ENCODE peak calls at places on chromosome 3, in seven cellular contexts. L, M, X, J, Y, K and A are unnamed samples.

GRCh38 chr3:193771736-193772135 is 178.7 kb downstream of the OPA1 start:
- DNase-seq in L (no peak), M (no peak), X (no peak), J (no peak), Y (no peak), K (no peak), A (no peak)

GRCh38 chr3:123605789-123606234 is 21.0 kb upstream of the HACD2 start:
- DNase-seq in L (no peak), M (no peak), X (no peak), J (no peak), Y (no peak), K (no peak), A (peak; percentile 47)

GRCh38 chr3:11548721-11549131 is 95.0 kb downstream of the VGLL4 start:
- DNase-seq in L (peak; percentile 56), M (peak; percentile 42), X (peak; percentile 50), J (peak; percentile 66), Y (no peak), K (no peak), A (no peak)

GRCh38 chr3:185084402-185084801 is 68.5 kb downstream of the C3orf70 start:
- DNase-seq in L (no peak), M (no peak), X (no peak), J (no peak), Y (no peak), K (no peak), A (no peak)

GRCh38 chr3:179973931-179974361 is 62.8 kb downstream of the PEX5L start:
- DNase-seq in L (no peak), M (no peak), X (no peak), J (no peak), Y (no peak), K (no peak), A (peak; percentile 29)

GRCh38 chr3:120680193-120680894 is 1.7 kb downstream of the HGD start:
- DNase-seq in L (no peak), M (no peak), X (no peak), J (no peak), Y (no peak), K (no peak), A (peak; percentile 15)

GRCh38 chr3:168671091-168671490 is 575.4 kb upstream of the GOLIM4 start:
- DNase-seq in L (no peak), M (no peak), X (no peak), J (no peak), Y (peak; percentile 72), K (no peak), A (no peak)

GRCh38 chr3:123719785-123720531 is 135.1 kb upstream of the HACD2 start:
- DNase-seq in L (no peak), M (peak; percentile 80), X (no peak), J (peak; percentile 81), Y (no peak), K (no peak), A (no peak)

GRCh38 chr3:121562148-121562547 is 5.6 kb upstream of the ARGFX start:
- DNase-seq in L (no peak), M (no peak), X (no peak), J (no peak), Y (no peak), K (no peak), A (peak; percentile 6)

GRCh38 chr3:73432021-73432722 is 192.6 kb downstream of the PDZRN3 start:
- DNase-seq in L (no peak), M (no peak), X (no peak), J (peak; percentile 56), Y (no peak), K (no peak), A (peak; percentile 76)

GRCh38 chr3:15438988-15439387 is 11.6 kb downstream of the EAF1 start:
- DNase-seq in L (no peak), M (no peak), X (no peak), J (no peak), Y (no peak), K (no peak), A (no peak)

GRCh38 chr3:22582291-22582690 is 620.8 kb upstream of the UBE2E2 start:
- DNase-seq in L (no peak), M (no peak), X (no peak), J (no peak), Y (no peak), K (no peak), A (no peak)

GRCh38 chr3:43043071-43043766 is 62.7 kb downstream of the POMGNT2 start:
- DNase-seq in L (no peak), M (no peak), X (no peak), J (no peak), Y (peak; percentile 24), K (no peak), A (no peak)

GRCh38 chr3:54999801-55000200 is 71.9 kb upstream of the LRTM1 start:
- DNase-seq in L (no peak), M (no peak), X (no peak), J (no peak), Y (no peak), K (no peak), A (no peak)

GRCh38 chr3:54900954-54901591 is 26.8 kb downstream of the LRTM1 start:
- DNase-seq in L (no peak), M (no peak), X (no peak), J (no peak), Y (no peak), K (no peak), A (no peak)

GRCh38 chr3:28745904-28746617 is 397.4 kb upstream of the AZI2 start:
- DNase-seq in L (no peak), M (no peak), X (no peak), J (no peak), Y (no peak), K (no peak), A (no peak)

GRCh38 chr3:172066880-172067778 is 27.8 kb downstream of the FNDC3B start:
- DNase-seq in L (no peak), M (no peak), X (no peak), J (no peak), Y (no peak), K (no peak), A (no peak)

GRCh38 chr3:172065534-172065933 is 26.2 kb downstream of the FNDC3B start:
- DNase-seq in L (no peak), M (no peak), X (no peak), J (no peak), Y (peak; percentile 53), K (no peak), A (no peak)

GRCh38 chr3:172065967-172066762 is 26.8 kb downstream of the FNDC3B start:
- DNase-seq in L (no peak), M (no peak), X (no peak), J (no peak), Y (peak; percentile 52), K (no peak), A (no peak)

GRCh38 chr3:172061724-172062184 is 22.4 kb downstream of the FNDC3B start:
- DNase-seq in L (no peak), M (no peak), X (no peak), J (no peak), Y (no peak), K (no peak), A (no peak)

DNA sequence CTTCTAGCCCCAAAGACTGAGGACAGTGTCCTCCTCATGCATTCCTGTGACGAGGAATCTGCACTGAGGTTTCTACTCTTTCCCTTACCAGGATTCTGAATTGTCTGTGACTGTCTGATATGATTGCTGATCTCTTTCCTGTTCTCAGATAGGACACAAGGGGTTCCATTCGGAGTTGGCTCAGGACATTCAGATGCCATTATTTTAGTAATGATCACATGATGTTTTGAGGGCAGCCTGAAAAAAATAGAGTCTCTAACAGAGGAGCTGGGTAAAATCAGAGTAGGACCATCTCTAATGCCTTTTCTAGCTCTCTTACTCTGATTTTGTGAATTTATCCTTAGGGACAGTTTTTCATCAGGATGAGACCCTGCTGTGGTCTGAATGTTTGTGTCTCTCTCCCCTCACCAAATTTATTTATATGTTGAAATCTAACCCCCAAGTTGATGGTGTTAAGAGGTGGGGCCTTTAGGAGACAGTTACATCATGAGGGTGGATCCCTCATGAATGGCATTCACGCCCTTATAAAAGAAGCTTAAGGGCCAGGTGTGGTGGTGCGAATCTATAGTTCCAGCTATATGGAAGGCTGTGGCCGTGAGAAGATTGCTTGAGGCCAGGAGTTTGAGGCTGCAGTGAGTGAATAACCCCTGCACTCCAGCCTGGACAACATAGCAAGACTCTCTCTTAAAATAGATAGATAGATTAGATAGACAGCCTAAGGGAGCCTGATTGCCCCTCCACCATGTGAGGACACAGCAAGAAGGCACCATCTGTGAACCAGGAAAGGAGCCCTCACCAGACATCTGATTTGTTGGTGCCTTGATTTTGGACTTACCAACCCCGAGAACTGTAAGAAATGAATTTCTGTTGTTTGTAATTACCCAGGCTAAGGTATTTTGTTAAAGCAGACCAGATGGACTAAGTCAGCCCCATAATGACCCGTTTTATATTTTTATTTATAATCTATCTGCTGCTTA is 24.4 kb downstream of the FNDC3B start:
- DNase-seq in L (no peak), M (no peak), X (no peak), J (no peak), Y (no peak), K (no peak), A (no peak)
- H3K4me1 ChIP-seq in L (peaks cover 44% of the 10 kb centered on the region), M (peaks cover 27% of the 10 kb centered on the region), X (peaks cover 92% of the 10 kb centered on the region), J (no peaks in the 10 kb centered on the region), Y (peaks cover 12% of the 10 kb centered on the region), K (no peaks in the 10 kb centered on the region), A (peaks cover 24% of the 10 kb centered on the region)

GRCh38 chr3:187049462-187050101 is 89.7 kb downstream of the RPL39L start:
- DNase-seq in L (no peak), M (no peak), X (no peak), J (no peak), Y (no peak), K (no peak), A (no peak)
- H3K4me1 ChIP-seq in L (no peaks in the 10 kb centered on the region), M (peaks cover 2% of the 10 kb centered on the region), X (peaks cover 32% of the 10 kb centered on the region), J (no peaks in the 10 kb centered on the region), Y (no peaks in the 10 kb centered on the region), K (peaks cover 11% of the 10 kb centered on the region), A (no peaks in the 10 kb centered on the region)

GRCh38 chr3:38203690-38204089 is 38.4 kb downstream of the OXSR1 start:
- DNase-seq in L (no peak), M (no peak), X (no peak), J (no peak), Y (no peak), K (no peak), A (no peak)
- H3K4me1 ChIP-seq in L (no peaks in the 10 kb centered on the region), M (no peaks in the 10 kb centered on the region), X (peaks cover 41% of the 10 kb centered on the region), J (no peaks in the 10 kb centered on the region), Y (no peaks in the 10 kb centered on the region), K (no peaks in the 10 kb centered on the region), A (peaks cover 5% of the 10 kb centered on the region)

GRCh38 chr3:88150771-88151170 is 1.0 kb downstream of the C3orf38 start:
- DNase-seq in L (no peak), M (no peak), X (no peak), J (no peak), Y (no peak), K (no peak), A (no peak)

GRCh38 chr3:88149516-88150362 is at the start of gene C3orf38:
- DNase-seq in L (peak; percentile 89), M (peak; percentile 93), X (peak; percentile 96), J (peak; percentile 84), Y (peak; percentile 91), K (peak; percentile 62), A (peak; percentile 95)

GRCh38 chr3:88148651-88149050 is 1.1 kb upstream of the C3orf38 start:
- DNase-seq in L (no peak), M (no peak), X (peak; percentile 73), J (no peak), Y (no peak), K (no peak), A (no peak)

GRCh38 chr3:88150371-88150770 is 612 bp downstream of the C3orf38 start:
- DNase-seq in L (no peak), M (no peak), X (no peak), J (no peak), Y (no peak), K (no peak), A (no peak)

DNA sequence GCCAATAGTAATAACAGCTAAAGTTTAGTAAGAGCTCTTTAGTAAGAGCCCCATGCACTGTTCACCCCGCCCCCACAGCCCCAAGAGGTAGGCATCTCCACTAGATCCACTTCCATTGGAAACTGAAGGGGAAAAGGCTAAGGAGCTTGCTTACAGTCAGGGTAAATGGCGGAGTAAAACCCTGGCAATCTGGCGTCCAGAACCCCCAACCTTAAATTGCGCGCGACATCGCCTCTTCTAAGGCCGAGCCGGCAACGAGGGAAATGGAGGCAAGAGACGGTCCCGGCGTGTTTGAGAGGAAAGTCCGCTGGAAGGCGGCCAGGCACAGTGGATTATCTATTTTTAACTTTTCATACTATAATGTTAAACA is 628 bp upstream of the C3orf38 start:
- DNase-seq in L (peak; percentile 38), M (no peak), X (no peak), J (no peak), Y (no peak), K (no peak), A (peak; percentile 57)
- H3K4me1 ChIP-seq in L (peaks cover 22% of the 10 kb centered on the region), M (peaks cover 5% of the 10 kb centered on the region), X (peaks cover 49% of the 10 kb centered on the region), J (peaks cover 8% of the 10 kb centered on the region), Y (no peaks in the 10 kb centered on the region), K (peaks cover 4% of the 10 kb centered on the region), A (peaks cover 11% of the 10 kb centered on the region)